ENCODE peak calls at places on chromosomes 16 and 17, in four cellular contexts. One of them, this sample, is unnamed.
A peak's percentile ranks its signal among the peaks of the same experiment; 100 is the strongest.

GRCh38 chr16:31128711-31129567 is 6.6 kb downstream of the PRSS8 start:
- DNase-seq in HepG2: no peak
- DNase-seq in H1: no peak
- DNase-seq in K562: peak; percentile 84
- DNase-seq in this sample: no peak

GRCh38 chr16:81616321-81617020 is 162.6 kb upstream of the PLCG2 start:
- DNase-seq in HepG2: no peak
- DNase-seq in H1: no peak
- DNase-seq in K562: no peak
- DNase-seq in this sample: no peak

GRCh38 chr16:67668495-67669157 is 2.0 kb downstream of the C16orf86 start:
- DNase-seq in HepG2: no peak
- DNase-seq in H1: no peak
- DNase-seq in K562: no peak
- DNase-seq in this sample: no peak

GRCh38 chr17:65182233-65182632 is 45.1 kb downstream of the RGS9 start:
- DNase-seq in HepG2: no peak
- DNase-seq in H1: no peak
- DNase-seq in K562: no peak
- DNase-seq in this sample: no peak

GRCh38 chr16:88406096-88407041 is 23.6 kb downstream of the ZNF469 start:
- DNase-seq in HepG2: peak; percentile 16
- DNase-seq in H1: no peak
- DNase-seq in K562: peak; percentile 70
- DNase-seq in this sample: no peak

GRCh38 chr17:74164446-74165045 is 38.9 kb upstream of the RPL38 start:
- DNase-seq in HepG2: no peak
- DNase-seq in H1: no peak
- DNase-seq in K562: no peak
- DNase-seq in this sample: no peak

GRCh38 chr16:13961099-13961811 is 41.3 kb downstream of the ERCC4 start:
- DNase-seq in HepG2: peak; percentile 56
- DNase-seq in H1: no peak
- DNase-seq in K562: no peak
- DNase-seq in this sample: no peak

GRCh38 chr17:45857977-45858708 is 13.5 kb downstream of the SPPL2C start:
- DNase-seq in HepG2: peak; percentile 40
- DNase-seq in H1: peak; percentile 70
- DNase-seq in K562: no peak
- DNase-seq in this sample: no peak

GRCh38 chr16:17101646-17102045 is 369.1 kb downstream of the XYLT1 start:
- DNase-seq in HepG2: no peak
- DNase-seq in H1: no peak
- DNase-seq in K562: peak; percentile 46
- DNase-seq in this sample: no peak

GRCh38 chr16:57938936-57939871 is 31.7 kb downstream of the CNGB1 start:
- DNase-seq in HepG2: peak; percentile 22
- DNase-seq in H1: no peak
- DNase-seq in K562: no peak
- DNase-seq in this sample: peak; percentile 35

GRCh38 chr16:81633147-81633619 is 145.9 kb upstream of the PLCG2 start:
- DNase-seq in HepG2: peak; percentile 16
- DNase-seq in H1: peak; percentile 59
- DNase-seq in K562: no peak
- DNase-seq in this sample: no peak

GRCh38 chr17:38687291-38687690 is 12.5 kb upstream of the EPOP start:
- DNase-seq in HepG2: no peak
- DNase-seq in H1: no peak
- DNase-seq in K562: no peak
- DNase-seq in this sample: no peak

GRCh38 chr16:68700120-68700519 is 37.0 kb upstream of the CDH1 start:
- DNase-seq in HepG2: peak; percentile 15
- DNase-seq in H1: no peak
- DNase-seq in K562: no peak
- DNase-seq in this sample: no peak

GRCh38 chr17:49516190-49516589 is 21.1 kb downstream of the NGFR start:
- DNase-seq in HepG2: no peak
- DNase-seq in H1: no peak
- DNase-seq in K562: no peak
- DNase-seq in this sample: no peak

GRCh38 chr17:67862614-67863217 is 37.4 kb downstream of the BPTF start:
- DNase-seq in HepG2: no peak
- DNase-seq in H1: no peak
- DNase-seq in K562: no peak
- DNase-seq in this sample: no peak

GRCh38 chr16:24858219-24859041 is 12.7 kb downstream of the SLC5A11 start:
- DNase-seq in HepG2: peak; percentile 72
- DNase-seq in H1: peak; percentile 85
- DNase-seq in K562: peak; percentile 74
- DNase-seq in this sample: peak; percentile 68

GRCh38 chr16:85398688-85399582 is 214.2 kb upstream of the GSE1 start:
- DNase-seq in HepG2: no peak
- DNase-seq in H1: peak; percentile 34
- DNase-seq in K562: no peak
- DNase-seq in this sample: no peak

GRCh38 chr16:3998793-3999478 is 117.3 kb downstream of the ADCY9 start:
- DNase-seq in HepG2: no peak
- DNase-seq in H1: no peak
- DNase-seq in K562: no peak
- DNase-seq in this sample: no peak
- TF ChIP-seq KDM1A in HepG2: no peak
- TF ChIP-seq KDM1A in H1: no peak
- TF ChIP-seq KDM1A in K562: no peak
- TF ChIP-seq KDM1A in this sample: no peak

DNA sequence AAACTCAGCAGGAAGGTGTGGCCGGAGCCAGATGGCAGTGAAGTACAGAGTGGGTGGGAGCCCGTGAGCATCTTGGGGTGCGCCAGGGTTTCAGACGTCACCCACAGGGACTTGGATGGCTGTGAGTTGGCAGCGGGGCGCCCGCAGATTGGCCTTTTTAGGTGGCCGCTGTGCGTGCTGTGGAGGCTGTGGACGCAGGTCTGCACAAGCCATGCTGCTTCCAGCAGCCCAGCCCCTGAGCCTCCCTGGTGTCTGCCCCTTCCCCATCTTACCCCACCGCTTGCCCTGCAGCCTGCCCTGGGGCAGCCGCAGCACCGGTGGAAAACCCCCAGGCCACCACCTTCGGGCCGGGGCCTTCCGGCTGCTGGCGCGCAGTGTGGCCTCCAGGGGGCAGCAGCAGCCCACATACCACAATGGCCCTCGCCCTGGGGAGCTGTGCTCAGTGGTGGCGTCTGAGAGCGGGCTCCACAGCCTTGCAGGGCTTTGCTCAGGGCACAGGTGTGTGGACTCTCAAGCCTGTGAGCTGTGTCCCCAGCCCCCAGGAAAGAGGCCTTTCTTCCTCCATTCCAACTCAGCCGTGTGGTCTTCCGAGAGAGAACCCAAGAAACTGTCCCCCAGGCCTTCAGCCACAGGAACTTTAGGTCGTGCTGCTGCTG is 11.8 kb downstream of the ENDOV start:
- DNase-seq in HepG2: peak; percentile 69
- DNase-seq in H1: peak; percentile 97
- DNase-seq in K562: peak; percentile 90
- DNase-seq in this sample: peak; percentile 67
- TF ChIP-seq MAFK in HepG2: no peak
- TF ChIP-seq MAFK in H1: no peak
- TF ChIP-seq MAFK in K562: no peak
- TF ChIP-seq MAFK in this sample: no peak

GRCh38 chr16:3099395-3099731 is 269 bp upstream of the ZSCAN10 start:
- DNase-seq in HepG2: no peak
- DNase-seq in H1: no peak
- DNase-seq in K562: no peak
- DNase-seq in this sample: no peak

GRCh38 chr16:3098459-3099394 is at the start of gene ZSCAN10:
- DNase-seq in HepG2: no peak
- DNase-seq in H1: peak; percentile 86
- DNase-seq in K562: no peak
- DNase-seq in this sample: no peak

GRCh38 chr16:3099732-3100499 is 822 bp upstream of the ZSCAN10 start:
- DNase-seq in HepG2: peak; percentile 81
- DNase-seq in H1: peak; percentile 96
- DNase-seq in K562: peak; percentile 98
- DNase-seq in this sample: peak; percentile 92

GRCh38 chr16:3101018-3101840 is 2.1 kb upstream of the ZSCAN10 start:
- DNase-seq in HepG2: peak; percentile 65
- DNase-seq in H1: peak; percentile 68
- DNase-seq in K562: peak; percentile 76
- DNase-seq in this sample: peak; percentile 65

DNA sequence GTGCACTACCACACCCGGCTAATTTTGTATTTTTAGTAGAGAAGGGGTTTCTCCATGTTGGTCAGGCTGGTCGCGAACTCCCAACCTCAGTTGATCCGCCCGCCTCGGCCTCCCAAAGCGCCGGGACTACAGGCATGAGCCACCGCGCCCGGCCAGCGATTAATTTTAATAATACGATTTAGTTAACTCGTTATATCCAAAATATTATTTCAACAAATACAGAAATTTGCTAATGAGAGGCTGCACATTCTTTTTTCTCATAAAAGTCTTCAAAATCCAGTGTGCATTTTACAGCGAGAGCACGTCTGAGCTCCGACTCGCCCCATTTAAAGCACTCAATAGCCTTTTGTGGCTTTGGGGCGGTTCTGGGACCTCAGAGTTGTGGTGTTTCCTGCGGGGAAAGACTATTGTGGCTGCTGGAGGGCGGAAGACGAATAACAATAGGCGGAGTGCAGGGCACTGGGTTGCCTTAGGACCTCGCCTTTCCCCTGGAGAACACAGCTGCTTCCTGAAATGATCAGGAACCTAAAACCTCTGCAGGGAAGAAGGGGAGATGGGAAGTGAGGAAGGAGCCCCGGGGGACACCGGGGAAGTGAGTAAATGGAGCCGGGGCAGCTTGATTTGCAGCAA is 2.9 kb upstream of the ZSCAN10 start:
- DNase-seq in HepG2: no peak
- DNase-seq in H1: peak; percentile 61
- DNase-seq in K562: no peak
- DNase-seq in this sample: no peak
- TF ChIP-seq RNF2 in HepG2: no peak
- TF ChIP-seq RNF2 in H1: no peak
- TF ChIP-seq RNF2 in K562: no peak
- TF ChIP-seq RNF2 in this sample: no peak

DNA sequence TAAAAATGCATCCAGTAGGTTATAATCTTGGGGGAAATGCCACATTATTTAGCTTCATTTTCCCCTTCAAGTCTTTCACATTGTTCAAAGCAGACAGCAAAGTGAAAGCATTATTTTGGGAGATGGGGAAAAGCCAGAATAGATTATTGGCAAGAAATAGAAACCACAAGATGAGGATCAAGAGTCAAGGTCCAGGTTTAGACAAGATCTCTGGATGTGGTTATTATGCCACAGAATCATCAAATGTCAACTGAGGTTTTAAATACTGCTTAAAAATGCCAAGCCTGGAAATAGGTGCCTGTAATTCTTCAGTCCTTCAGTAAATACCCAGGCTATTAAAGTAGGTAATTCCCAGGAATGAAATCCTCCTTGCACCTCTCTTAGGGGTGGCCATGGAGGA is 65.1 kb upstream of the ALOX12 start:
- DNase-seq in HepG2: no peak
- DNase-seq in H1: no peak
- DNase-seq in K562: no peak
- DNase-seq in this sample: no peak
- TF ChIP-seq KDM1A in HepG2: no peak
- TF ChIP-seq KDM1A in H1: no peak
- TF ChIP-seq KDM1A in K562: no peak
- TF ChIP-seq KDM1A in this sample: no peak

DNA sequence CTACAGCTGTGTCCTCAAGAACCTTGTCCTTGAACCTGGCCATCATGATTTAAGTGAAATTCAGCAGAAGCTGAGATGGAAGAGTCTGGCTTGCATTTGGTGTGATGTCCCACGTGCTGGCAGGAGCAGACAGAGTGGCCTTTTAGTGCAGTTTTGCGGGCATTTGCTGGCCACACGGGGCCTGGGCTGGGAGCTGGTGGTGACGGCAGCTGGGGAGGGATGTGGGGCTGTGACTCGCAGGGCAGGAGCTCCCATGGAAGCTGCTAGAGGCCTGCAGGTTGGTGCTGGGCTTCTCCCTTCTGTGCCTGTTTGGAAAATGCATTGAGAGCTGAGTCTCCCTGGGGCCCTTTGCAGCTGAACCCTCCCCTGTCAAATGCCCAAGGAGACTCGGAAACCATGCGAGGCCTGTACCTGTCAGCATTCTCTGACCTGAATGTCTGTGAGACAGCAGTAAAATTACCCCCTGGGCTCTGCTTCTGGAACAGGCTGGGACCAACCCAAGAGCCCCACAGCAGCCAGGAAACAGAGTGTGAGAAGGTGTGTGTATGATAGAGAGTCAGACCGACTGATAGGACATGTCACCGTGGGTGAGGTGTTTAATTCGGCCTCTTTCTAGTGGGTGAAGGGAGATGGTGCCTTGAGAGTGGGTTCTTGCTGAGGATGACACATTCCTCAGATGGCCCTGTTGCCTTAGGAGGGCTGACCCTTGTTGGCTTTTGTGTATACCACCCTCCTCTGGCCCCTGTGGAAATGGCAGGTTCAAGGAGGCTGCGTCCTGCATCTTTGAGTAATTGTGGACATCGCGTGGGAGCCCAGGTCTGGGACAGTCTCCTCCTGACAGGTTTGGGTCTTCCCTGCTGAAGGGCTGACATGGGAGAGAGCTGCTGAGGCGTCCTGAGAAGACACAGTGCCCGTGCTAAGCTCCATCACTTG is 145.5 kb downstream of the MSI2 start:
- DNase-seq in HepG2: peak; percentile 27
- DNase-seq in H1: no peak
- DNase-seq in K562: peak; percentile 56
- DNase-seq in this sample: peak; percentile 29
- TF ChIP-seq MAFK in HepG2: no peak
- TF ChIP-seq MAFK in H1: no peak
- TF ChIP-seq MAFK in K562: no peak
- TF ChIP-seq MAFK in this sample: peak; percentile 4

DNA sequence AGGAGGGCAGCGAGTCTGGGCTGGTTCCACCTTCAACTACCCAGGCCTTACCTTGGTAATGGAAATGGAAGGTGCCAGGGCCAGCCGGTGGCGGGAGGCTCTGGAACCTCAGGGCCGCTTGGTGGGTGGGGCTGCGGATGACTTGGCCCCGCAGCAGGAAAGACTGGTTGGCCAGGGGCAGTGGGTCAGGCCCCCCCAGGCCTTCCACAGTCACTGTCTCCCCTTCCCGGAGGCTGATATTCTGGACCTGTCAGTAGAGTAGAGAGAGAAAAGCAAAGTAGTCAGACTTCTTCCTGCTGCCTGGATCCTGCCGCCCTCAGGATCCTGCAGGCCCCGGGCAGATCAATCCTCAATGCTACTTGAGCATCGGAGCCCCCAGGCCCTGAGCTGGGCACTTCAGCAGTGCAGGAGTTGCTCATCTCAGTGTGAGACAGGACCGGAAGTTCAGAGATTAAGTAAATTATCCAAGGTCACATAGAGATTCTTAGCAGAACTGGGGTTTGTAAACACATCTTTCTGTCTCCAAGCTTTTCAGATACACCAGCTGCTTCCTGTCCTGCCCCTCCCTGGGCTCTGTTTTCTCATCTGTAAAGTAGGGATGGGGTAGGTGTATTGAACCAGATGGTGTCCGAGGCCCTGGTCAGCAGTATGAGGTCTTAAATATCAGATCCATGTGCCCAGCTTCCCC is 18.5 kb upstream of the PHF12 start:
- DNase-seq in HepG2: no peak
- DNase-seq in H1: no peak
- DNase-seq in K562: no peak
- DNase-seq in this sample: no peak
- TF ChIP-seq RNF2 in HepG2: no peak
- TF ChIP-seq RNF2 in H1: no peak
- TF ChIP-seq RNF2 in K562: no peak
- TF ChIP-seq RNF2 in this sample: no peak